ENCODE peak calls at places on chromosomes 11 and 22, in ten cellular contexts. V, N, Q, H, G, K, E, A, D and F are unnamed samples.

GRCh38 chr11:65183201-65183891 is 1.6 kb downstream of the CAPN1 start:
- DNase-seq in V (no peak), N (no peak), Q (no peak), H (peak; percentile 86), G (no peak), K (no peak), E (peak; percentile 81), A (no peak), D (no peak), F (no peak)

GRCh38 chr11:61627831-61628753 is 47.2 kb upstream of the SYT7 start:
- DNase-seq in V (peak; percentile 6), N (peak; percentile 58), Q (peak; percentile 58), H (peak; percentile 92), G (peak; percentile 81), K (peak; percentile 42), E (peak; percentile 71), A (peak; percentile 81), D (peak; percentile 29), F (peak; percentile 81)

GRCh38 chr22:49828599-49828965 is 909 bp upstream of the BRD1 start:
- DNase-seq in V (no peak), N (no peak), Q (no peak), H (no peak), G (no peak), K (no peak), E (no peak), A (no peak), D (no peak), F (no peak)

GRCh38 chr11:95081412-95081811 is 8.2 kb upstream of the ENDOD1 start:
- DNase-seq in V (no peak), N (peak; percentile 41), Q (no peak), H (no peak), G (peak; percentile 36), K (no peak), E (no peak), A (peak; percentile 18), D (peak; percentile 86), F (peak; percentile 88)

GRCh38 chr11:131145806-131146205 is 224.6 kb upstream of the NTM start:
- DNase-seq in V (no peak), N (no peak), Q (no peak), H (no peak), G (no peak), K (no peak), E (no peak), A (no peak), D (no peak), F (no peak)

GRCh38 chr11:130813196-130813595 is 103.1 kb downstream of the SNX19 start:
- DNase-seq in V (no peak), N (no peak), Q (no peak), H (no peak), G (no peak), K (no peak), E (no peak), A (no peak), D (no peak), F (no peak)

GRCh38 chr11:88164806-88165205 is 10.4 kb downstream of the RAB38 start:
- DNase-seq in V (no peak), N (no peak), Q (no peak), H (no peak), G (no peak), K (no peak), E (no peak), A (no peak), D (no peak), F (peak; percentile 22)

GRCh38 chr11:18111005-18111404 is 5.1 kb upstream of the SAAL1 start:
- DNase-seq in V (no peak), N (no peak), Q (no peak), H (no peak), G (no peak), K (no peak), E (no peak), A (no peak), D (no peak), F (no peak)

GRCh38 chr22:37907036-37907954 is 1.2 kb downstream of the MICALL1 start:
- DNase-seq in V (no peak), N (no peak), Q (no peak), H (no peak), G (no peak), K (no peak), E (no peak), A (no peak), D (no peak), F (peak; percentile 47)

GRCh38 chr11:131591051-131591461 is 220.6 kb downstream of the NTM start:
- DNase-seq in V (no peak), N (no peak), Q (no peak), H (no peak), G (no peak), K (no peak), E (no peak), A (peak; percentile 17), D (no peak), F (peak; percentile 27)

GRCh38 chr11:134849833-134850232 is 437.8 kb upstream of the B3GAT1 start:
- DNase-seq in V (no peak), N (no peak), Q (no peak), H (peak; percentile 31), G (no peak), K (no peak), E (no peak), A (no peak), D (no peak), F (no peak)

GRCh38 chr11:59891781-59892181 is 13.2 kb downstream of the OOSP3 start:
- DNase-seq in V (no peak), N (no peak), Q (peak; percentile 46), H (no peak), G (peak; percentile 38), K (no peak), E (no peak), A (no peak), D (no peak), F (peak; percentile 18)

GRCh38 chr11:23164022-23164421 is 303.7 kb upstream of the CCDC179 start:
- DNase-seq in V (no peak), N (no peak), Q (no peak), H (no peak), G (no peak), K (no peak), E (no peak), A (no peak), D (no peak), F (no peak)

DNA sequence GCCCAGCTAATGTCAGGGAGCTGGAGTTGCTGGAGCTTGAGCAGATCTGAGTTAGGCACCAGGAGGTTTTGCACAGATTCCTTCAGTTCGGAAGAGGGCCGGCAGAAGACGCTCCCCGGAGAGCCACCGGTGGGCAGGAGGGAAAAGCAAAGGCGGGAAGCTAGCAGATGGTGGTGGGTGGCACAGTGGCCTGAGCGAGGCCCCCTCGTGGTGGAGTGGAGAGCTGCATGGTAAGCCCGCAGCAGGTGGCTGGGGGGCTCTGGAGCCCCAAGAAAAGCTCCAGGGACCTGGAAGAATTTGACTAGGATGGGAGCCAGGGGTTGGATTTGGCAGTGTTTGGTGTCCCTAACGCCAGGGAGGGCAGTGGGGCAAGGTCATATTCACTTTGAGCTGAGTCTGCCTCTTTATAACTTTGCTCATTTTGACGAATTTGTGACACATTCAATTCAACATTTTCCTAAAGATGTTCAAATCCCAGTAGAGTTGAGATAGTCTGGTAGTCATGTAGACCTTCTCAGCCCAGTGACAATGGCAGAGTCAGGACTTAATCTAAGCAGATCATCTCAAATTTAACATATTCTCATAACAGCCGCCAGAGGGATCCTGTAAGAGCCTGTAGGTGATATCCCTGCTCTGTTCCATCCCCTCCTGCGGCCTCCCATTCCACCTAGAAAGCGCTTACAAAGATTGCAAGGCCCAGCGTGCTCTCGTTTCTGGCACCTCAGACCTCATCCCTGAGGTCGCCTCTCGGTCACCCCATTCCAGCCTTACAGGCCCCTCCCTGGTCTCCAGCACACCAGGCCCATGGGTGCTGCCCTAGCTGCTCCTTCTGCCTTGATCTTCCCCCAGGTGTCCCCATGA is 57.9 kb downstream of the TRIM29 start:
- DNase-seq in V (peak; percentile 8), N (no peak), Q (peak; percentile 32), H (no peak), G (peak; percentile 42), K (no peak), E (no peak), A (no peak), D (no peak), F (no peak)
- TF ChIP-seq CTCF in V (peak; percentile 44), N (peak; percentile 69), Q (peak; percentile 79), H (no peak), G (peak; percentile 53), K (peak; percentile 22), E (peak; percentile 47), A (peak; percentile 18), D (peak; percentile 61), F (peak; percentile 22)

GRCh38 chr11:77400775-77401469 is 73.0 kb downstream of the PAK1 start:
- DNase-seq in V (no peak), N (no peak), Q (no peak), H (no peak), G (no peak), K (no peak), E (no peak), A (no peak), D (no peak), F (no peak)
- TF ChIP-seq CTCF in V (no peak), N (no peak), Q (no peak), H (no peak), G (no peak), K (no peak), E (no peak), A (no peak), D (no peak), F (no peak)

GRCh38 chr11:2271077-2271326 is 614 bp upstream of the ASCL2 start:
- DNase-seq in V (peak; percentile 23), N (no peak), Q (no peak), H (peak; percentile 90), G (no peak), K (no peak), E (no peak), A (no peak), D (peak; percentile 38), F (no peak)
- TF ChIP-seq CTCF in V (no peak), N (no peak), Q (no peak), H (no peak), G (no peak), K (no peak), E (no peak), A (no peak), D (no peak), F (no peak)

GRCh38 chr11:6584528-6584927 is 18.9 kb downstream of the RRP8 start:
- DNase-seq in V (no peak), N (no peak), Q (no peak), H (no peak), G (no peak), K (no peak), E (no peak), A (no peak), D (no peak), F (no peak)

GRCh38 chr11:6586434-6587359 is 16.7 kb downstream of the RRP8 start:
- DNase-seq in V (no peak), N (no peak), Q (no peak), H (no peak), G (peak; percentile 58), K (no peak), E (no peak), A (no peak), D (no peak), F (no peak)

GRCh38 chr11:6587360-6587953 is 16.0 kb downstream of the RRP8 start:
- DNase-seq in V (no peak), N (no peak), Q (no peak), H (no peak), G (peak; percentile 73), K (no peak), E (no peak), A (no peak), D (no peak), F (no peak)

GRCh38 chr11:6579681-6580080 is 23.7 kb downstream of the RRP8 start:
- DNase-seq in V (no peak), N (no peak), Q (no peak), H (no peak), G (no peak), K (no peak), E (no peak), A (no peak), D (no peak), F (no peak)

GRCh38 chr11:6583584-6583983 is 19.8 kb downstream of the RRP8 start:
- DNase-seq in V (no peak), N (no peak), Q (no peak), H (no peak), G (no peak), K (no peak), E (no peak), A (no peak), D (no peak), F (no peak)
- TF ChIP-seq CTCF in V (no peak), N (no peak), Q (no peak), H (no peak), G (no peak), K (no peak), E (no peak), A (no peak), D (no peak), F (no peak)